ENCODE peak calls at places on chromosomes 1 and 21, in ten cellular contexts. One of them, this sample, is unnamed. For H3K4me1, the result is how much of the 10 kb centered on the place peaks cover.

GRCh38 chr1:200642481-200642880 is 21.9 kb upstream of the KIF14 start:
- DNase-seq in fibroblast of lung: peak
- DNase-seq in aorta: no peak
- DNase-seq in gastrocnemius medialis: no peak
- DNase-seq in neural progenitor cell: no peak
- DNase-seq in tibial artery: no peak
- DNase-seq in mesendoderm: no peak
- DNase-seq in left lung: no peak
- DNase-seq in cardiac muscle cell: no peak
- DNase-seq in tibial nerve: no peak
- DNase-seq in this sample: no peak

GRCh38 chr1:23539698-23540266 is 8.7 kb upstream of the E2F2 start:
- DNase-seq in neural progenitor cell: peak
- DNase-seq in gastrocnemius medialis: peak
- DNase-seq in left lung: peak
- DNase-seq in tibial nerve: peak
- DNase-seq in tibial artery: peak
- DNase-seq in fibroblast of lung: peak
- DNase-seq in aorta: peak
- DNase-seq in mesendoderm: peak
- DNase-seq in cardiac muscle cell: peak
- DNase-seq in this sample: peak

GRCh38 chr1:157240495-157241184 is 102.4 kb upstream of the ETV3 start:
- DNase-seq in fibroblast of lung: no peak
- DNase-seq in left lung: peak
- DNase-seq in cardiac muscle cell: no peak
- DNase-seq in gastrocnemius medialis: no peak
- DNase-seq in aorta: no peak
- DNase-seq in neural progenitor cell: no peak
- DNase-seq in tibial artery: no peak
- DNase-seq in mesendoderm: peak
- DNase-seq in tibial nerve: no peak
- DNase-seq in this sample: no peak

GRCh38 chr1:173590557-173590956 is 12.3 kb downstream of the SLC9C2 start:
- DNase-seq in fibroblast of lung: peak
- DNase-seq in tibial artery: no peak
- DNase-seq in mesendoderm: no peak
- DNase-seq in left lung: no peak
- DNase-seq in gastrocnemius medialis: no peak
- DNase-seq in tibial nerve: no peak
- DNase-seq in neural progenitor cell: no peak
- DNase-seq in aorta: no peak
- DNase-seq in cardiac muscle cell: no peak
- DNase-seq in this sample: no peak

GRCh38 chr1:197675475-197676324 is 99.6 kb downstream of the DENND1B start:
- DNase-seq in mesendoderm: no peak
- DNase-seq in neural progenitor cell: peak
- DNase-seq in fibroblast of lung: peak
- DNase-seq in gastrocnemius medialis: peak
- DNase-seq in aorta: no peak
- DNase-seq in left lung: no peak
- DNase-seq in cardiac muscle cell: no peak
- DNase-seq in tibial nerve: peak
- DNase-seq in tibial artery: peak
- DNase-seq in this sample: no peak

GRCh38 chr1:204736861-204737260 is 51.3 kb upstream of the LRRN2 start:
- DNase-seq in left lung: no peak
- DNase-seq in neural progenitor cell: no peak
- DNase-seq in cardiac muscle cell: no peak
- DNase-seq in tibial artery: no peak
- DNase-seq in mesendoderm: no peak
- DNase-seq in fibroblast of lung: no peak
- DNase-seq in aorta: no peak
- DNase-seq in tibial nerve: no peak
- DNase-seq in gastrocnemius medialis: no peak
- DNase-seq in this sample: no peak

GRCh38 chr21:31158789-31159581 is 120.7 kb upstream of the KRTAP19-8 start:
- DNase-seq in left lung: no peak
- DNase-seq in gastrocnemius medialis: no peak
- DNase-seq in fibroblast of lung: no peak
- DNase-seq in cardiac muscle cell: no peak
- DNase-seq in neural progenitor cell: no peak
- DNase-seq in mesendoderm: peak
- DNase-seq in tibial nerve: no peak
- DNase-seq in aorta: no peak
- DNase-seq in tibial artery: no peak
- DNase-seq in this sample: peak

GRCh38 chr1:186976700-186977099 is 148.0 kb downstream of the PLA2G4A start:
- DNase-seq in gastrocnemius medialis: no peak
- DNase-seq in cardiac muscle cell: no peak
- DNase-seq in left lung: no peak
- DNase-seq in neural progenitor cell: no peak
- DNase-seq in mesendoderm: no peak
- DNase-seq in aorta: no peak
- DNase-seq in tibial artery: no peak
- DNase-seq in tibial nerve: no peak
- DNase-seq in fibroblast of lung: no peak
- DNase-seq in this sample: no peak

DNA sequence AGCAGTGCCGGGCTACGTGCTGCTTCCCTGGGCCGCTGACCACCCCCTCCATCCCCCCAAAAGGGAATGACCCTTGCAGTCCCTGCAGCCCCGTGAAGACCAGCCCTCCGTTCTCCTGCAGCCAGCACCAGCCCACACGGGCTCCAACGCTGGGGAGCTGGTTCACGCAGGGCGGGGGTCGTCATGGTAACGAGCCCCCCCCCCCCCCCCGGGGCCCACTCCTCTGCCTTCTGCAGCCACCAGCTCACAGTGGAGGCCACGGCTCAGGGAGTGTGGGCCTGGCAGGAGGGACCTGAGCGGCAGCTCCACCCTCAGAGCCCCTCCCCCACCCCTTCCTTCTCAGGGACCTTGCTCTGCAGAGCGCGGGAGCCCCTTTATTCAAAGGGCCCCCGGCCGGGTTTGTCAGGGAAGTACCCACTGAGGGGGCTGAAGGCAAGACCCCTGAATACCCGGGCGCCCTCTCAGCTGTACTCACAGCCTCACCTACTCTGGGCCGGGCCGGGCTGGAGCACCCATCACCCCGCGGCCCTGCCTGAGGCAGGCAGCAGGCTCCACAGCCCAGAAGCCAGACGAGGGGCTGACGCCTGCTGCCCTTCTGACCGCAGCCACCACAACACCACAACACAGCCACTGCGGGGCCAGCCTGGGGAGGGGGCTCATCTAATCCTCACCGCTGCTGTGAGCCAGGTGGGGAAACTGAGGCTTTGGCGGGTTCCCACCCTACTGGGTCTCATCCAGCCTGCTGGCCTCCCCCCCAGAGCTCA is 12.6 kb downstream of the MEGF6 start:
- DNase-seq in mesendoderm: peak
- DNase-seq in tibial nerve: no peak
- DNase-seq in gastrocnemius medialis: no peak
- DNase-seq in left lung: no peak
- DNase-seq in cardiac muscle cell: no peak
- DNase-seq in aorta: no peak
- DNase-seq in neural progenitor cell: peak
- DNase-seq in fibroblast of lung: no peak
- DNase-seq in tibial artery: no peak
- DNase-seq in this sample: no peak
- H3K4me3 ChIP-seq in mesendoderm: no peak
- H3K4me3 ChIP-seq in tibial nerve: no peak
- H3K4me3 ChIP-seq in gastrocnemius medialis: no peak
- H3K4me3 ChIP-seq in left lung: no peak
- H3K4me3 ChIP-seq in cardiac muscle cell: no peak
- H3K4me3 ChIP-seq in aorta: no peak
- H3K4me3 ChIP-seq in neural progenitor cell: no peak
- H3K4me3 ChIP-seq in fibroblast of lung: no peak
- H3K4me3 ChIP-seq in tibial artery: no peak
- H3K4me3 ChIP-seq in this sample: no peak

GRCh38 chr1:12049625-12050024 is 13.5 kb upstream of the TNFRSF8 start:
- DNase-seq in gastrocnemius medialis: no peak
- DNase-seq in tibial nerve: no peak
- DNase-seq in mesendoderm: peak
- DNase-seq in tibial artery: no peak
- DNase-seq in neural progenitor cell: no peak
- DNase-seq in left lung: no peak
- DNase-seq in cardiac muscle cell: no peak
- DNase-seq in aorta: no peak
- DNase-seq in fibroblast of lung: no peak
- DNase-seq in this sample: no peak
- H3K4me1 ChIP-seq in gastrocnemius medialis: under half
- H3K4me1 ChIP-seq in tibial nerve: under half
- H3K4me1 ChIP-seq in mesendoderm: under half
- H3K4me1 ChIP-seq in tibial artery: under half
- H3K4me1 ChIP-seq in neural progenitor cell: under half
- H3K4me1 ChIP-seq in left lung: under half
- H3K4me1 ChIP-seq in cardiac muscle cell: under half
- H3K4me1 ChIP-seq in aorta: under half
- H3K4me1 ChIP-seq in fibroblast of lung: under half
- H3K4me1 ChIP-seq in this sample: under half

GRCh38 chr1:215005078-215005477 is 77.5 kb upstream of the KCNK2 start:
- DNase-seq in fibroblast of lung: no peak
- DNase-seq in neural progenitor cell: no peak
- DNase-seq in gastrocnemius medialis: no peak
- DNase-seq in left lung: no peak
- DNase-seq in tibial artery: no peak
- DNase-seq in mesendoderm: no peak
- DNase-seq in aorta: no peak
- DNase-seq in tibial nerve: no peak
- DNase-seq in cardiac muscle cell: no peak
- DNase-seq in this sample: no peak

GRCh38 chr1:215002471-215002870 is 80.1 kb upstream of the KCNK2 start:
- DNase-seq in tibial nerve: no peak
- DNase-seq in neural progenitor cell: no peak
- DNase-seq in cardiac muscle cell: no peak
- DNase-seq in left lung: no peak
- DNase-seq in aorta: no peak
- DNase-seq in gastrocnemius medialis: no peak
- DNase-seq in fibroblast of lung: peak
- DNase-seq in mesendoderm: peak
- DNase-seq in tibial artery: no peak
- DNase-seq in this sample: no peak

GRCh38 chr1:215004121-215004837 is 78.3 kb upstream of the KCNK2 start:
- DNase-seq in tibial artery: no peak
- DNase-seq in tibial nerve: no peak
- DNase-seq in gastrocnemius medialis: no peak
- DNase-seq in cardiac muscle cell: no peak
- DNase-seq in mesendoderm: no peak
- DNase-seq in fibroblast of lung: no peak
- DNase-seq in left lung: no peak
- DNase-seq in aorta: no peak
- DNase-seq in neural progenitor cell: no peak
- DNase-seq in this sample: no peak

GRCh38 chr1:215003686-215004085 is 78.9 kb upstream of the KCNK2 start:
- DNase-seq in neural progenitor cell: no peak
- DNase-seq in aorta: no peak
- DNase-seq in fibroblast of lung: no peak
- DNase-seq in tibial artery: no peak
- DNase-seq in cardiac muscle cell: no peak
- DNase-seq in left lung: no peak
- DNase-seq in tibial nerve: no peak
- DNase-seq in mesendoderm: peak
- DNase-seq in gastrocnemius medialis: no peak
- DNase-seq in this sample: no peak

DNA sequence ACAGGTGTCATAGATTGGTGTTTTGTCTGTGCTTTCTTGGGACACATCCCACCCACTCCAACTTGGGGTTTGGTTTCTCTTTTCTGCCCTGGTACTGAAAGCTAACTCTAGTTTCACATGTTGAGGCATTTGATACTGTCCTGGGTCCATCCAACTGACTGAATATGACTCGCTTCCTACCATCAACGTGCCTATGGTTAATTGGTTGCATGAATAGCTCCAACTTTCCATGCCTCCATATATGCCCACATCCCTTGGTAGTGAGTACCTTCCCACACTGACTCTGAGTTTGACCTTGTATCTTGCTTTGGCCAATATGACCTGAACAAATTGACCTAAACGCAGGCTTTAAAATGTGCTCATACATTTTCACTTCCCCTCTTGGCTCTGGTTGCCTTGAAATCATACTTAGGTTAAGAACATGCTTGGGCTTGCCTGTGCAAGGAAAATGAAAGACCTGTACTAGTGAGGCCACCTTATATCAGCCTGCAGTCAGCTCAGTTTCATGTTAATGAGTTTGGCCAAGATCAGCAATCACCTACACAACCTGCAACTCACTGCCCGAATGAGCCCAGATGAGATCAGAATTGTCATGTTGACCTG is 81.0 kb upstream of the KCNK2 start:
- DNase-seq in aorta: no peak
- DNase-seq in fibroblast of lung: no peak
- DNase-seq in left lung: no peak
- DNase-seq in neural progenitor cell: no peak
- DNase-seq in tibial artery: no peak
- DNase-seq in cardiac muscle cell: no peak
- DNase-seq in mesendoderm: no peak
- DNase-seq in tibial nerve: no peak
- DNase-seq in gastrocnemius medialis: no peak
- DNase-seq in this sample: no peak
- H3K4me3 ChIP-seq in aorta: no peak
- H3K4me3 ChIP-seq in fibroblast of lung: no peak
- H3K4me3 ChIP-seq in left lung: no peak
- H3K4me3 ChIP-seq in neural progenitor cell: no peak
- H3K4me3 ChIP-seq in tibial artery: no peak
- H3K4me3 ChIP-seq in cardiac muscle cell: no peak
- H3K4me3 ChIP-seq in mesendoderm: no peak
- H3K4me3 ChIP-seq in tibial nerve: no peak
- H3K4me3 ChIP-seq in gastrocnemius medialis: no peak
- H3K4me3 ChIP-seq in this sample: no peak

GRCh38 chr1:116763787-116764465 is 9.7 kb downstream of the CD2 start:
- DNase-seq in mesendoderm: peak
- DNase-seq in aorta: no peak
- DNase-seq in gastrocnemius medialis: no peak
- DNase-seq in neural progenitor cell: peak
- DNase-seq in tibial artery: no peak
- DNase-seq in tibial nerve: no peak
- DNase-seq in cardiac muscle cell: peak
- DNase-seq in fibroblast of lung: no peak
- DNase-seq in left lung: no peak
- DNase-seq in this sample: peak
- H3K4me1 ChIP-seq in mesendoderm: under half
- H3K4me1 ChIP-seq in aorta: under half
- H3K4me1 ChIP-seq in gastrocnemius medialis: under half
- H3K4me1 ChIP-seq in neural progenitor cell: under half
- H3K4me1 ChIP-seq in tibial artery: under half
- H3K4me1 ChIP-seq in tibial nerve: under half
- H3K4me1 ChIP-seq in cardiac muscle cell: under half
- H3K4me1 ChIP-seq in fibroblast of lung: under half
- H3K4me1 ChIP-seq in left lung: under half
- H3K4me1 ChIP-seq in this sample: under half

DNA sequence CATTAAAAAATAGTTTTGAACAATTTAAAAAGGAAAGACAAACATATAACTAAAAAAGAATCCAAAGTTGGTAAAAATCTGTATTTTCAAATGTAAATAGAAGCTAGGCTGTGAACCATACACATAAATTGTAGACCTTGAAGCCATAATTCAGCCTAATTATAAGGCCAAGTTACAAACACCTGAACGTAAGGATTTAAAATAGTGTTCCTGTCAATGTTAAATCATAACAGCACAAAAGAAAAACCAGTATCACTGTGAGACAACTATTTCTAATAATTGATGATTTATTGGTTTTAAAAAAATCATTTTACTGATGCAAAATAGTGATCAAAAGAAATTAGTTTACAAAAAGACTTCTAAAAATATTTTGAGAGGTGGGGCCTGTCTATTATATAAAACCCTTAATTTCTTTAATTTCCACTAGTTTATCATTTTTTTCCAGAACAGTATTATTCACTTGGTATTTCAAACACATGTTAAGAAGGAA is 4.4 kb downstream of the IRF2BP2 start:
- DNase-seq in neural progenitor cell: no peak
- DNase-seq in fibroblast of lung: no peak
- DNase-seq in left lung: no peak
- DNase-seq in mesendoderm: no peak
- DNase-seq in gastrocnemius medialis: no peak
- DNase-seq in aorta: no peak
- DNase-seq in cardiac muscle cell: no peak
- DNase-seq in tibial artery: no peak
- DNase-seq in tibial nerve: no peak
- DNase-seq in this sample: no peak
- H3K4me3 ChIP-seq in neural progenitor cell: peak
- H3K4me3 ChIP-seq in fibroblast of lung: peak
- H3K4me3 ChIP-seq in left lung: peak
- H3K4me3 ChIP-seq in mesendoderm: no peak
- H3K4me3 ChIP-seq in gastrocnemius medialis: peak
- H3K4me3 ChIP-seq in aorta: peak
- H3K4me3 ChIP-seq in cardiac muscle cell: peak
- H3K4me3 ChIP-seq in tibial artery: peak
- H3K4me3 ChIP-seq in tibial nerve: peak
- H3K4me3 ChIP-seq in this sample: peak